ENCODE peak calls at places on chromosomes 13 and 19, in four cellular contexts. B, A, K and U are unnamed samples.

GRCh38 chr13:50358221-50358620 is 343.0 kb downstream of the KCNRG start:
- DNase-seq in A (no peak), B (no peak), K (no peak), U (no peak)

GRCh38 chr19:1105873-1106840 is 2.4 kb downstream of the GPX4 start:
- DNase-seq in A (no peak), K (no peak), B (no peak), U (no peak)

GRCh38 chr19:7877249-7877836 is 3.2 kb upstream of the PRR36 start:
- DNase-seq in B (no peak), K (no peak), A (no peak), U (no peak)

GRCh38 chr13:30061217-30061616 is 210.8 kb upstream of the UBL3 start:
- DNase-seq in K (no peak), A (no peak), B (no peak), U (no peak)

GRCh38 chr13:60392136-60392535 is 4.9 kb upstream of the TDRD3 start:
- DNase-seq in K (no peak), B (no peak), A (no peak), U (no peak)

GRCh38 chr19:10206226-10206873 is 11.6 kb upstream of the DNMT1 start:
- DNase-seq in A (no peak), K (no peak), B (no peak), U (no peak)

GRCh38 chr13:27313742-27314141 is 43.1 kb downstream of the RASL11A start:
- DNase-seq in B (no peak), A (no peak), K (no peak), U (no peak)

GRCh38 chr13:75263741-75264407 is 218.1 kb downstream of the TBC1D4 start:
- DNase-seq in B (no peak), A (peak), K (no peak), U (no peak)

GRCh38 chr13:69704311-69704710 is 403.3 kb upstream of the ATXN8OS start:
- DNase-seq in B (peak), A (no peak), K (no peak), U (no peak)

GRCh38 chr19:10662384-10663251 is 8.5 kb downstream of the ILF3 start:
- DNase-seq in B (no peak), A (no peak), K (no peak), U (no peak)

GRCh38 chr13:40692946-40693345 is 26.5 kb upstream of the FOXO1 start:
- DNase-seq in A (no peak), K (no peak), B (no peak), U (no peak)

GRCh38 chr13:25174304-25174703 is 2.2 kb upstream of the AMER2 start:
- DNase-seq in A (no peak), B (no peak), K (no peak), U (no peak)

GRCh38 chr19:18419699-18420460 is 682 bp downstream of the SSBP4 start:
- DNase-seq in A (no peak), B (no peak), K (no peak), U (no peak)

GRCh38 chr19:31263317-31263716 is 85.9 kb downstream of the TSHZ3 start:
- DNase-seq in A (no peak), K (peak), B (no peak), U (no peak)

GRCh38 chr19:44988896-44989563 is 12.2 kb upstream of the RELB start:
- DNase-seq in B (no peak), K (peak), A (no peak), U (no peak)

GRCh38 chr19:917323-918151 is at the start of gene KISS1R:
- DNase-seq in A (no peak), B (no peak), K (no peak), U (no peak)

GRCh38 chr19:1315470-1316166 is 29.9 kb downstream of the EFNA2 start:
- DNase-seq in K (no peak), B (no peak), A (no peak), U (no peak)

GRCh38 chr13:106385669-106386068 is 149.8 kb downstream of the EFNB2 start:
- DNase-seq in K (no peak), B (no peak), A (no peak), U (no peak)

GRCh38 chr13:97018029-97018819 is 23.9 kb upstream of the OXGR1 start:
- DNase-seq in K (no peak), A (no peak), B (no peak), U (no peak)

GRCh38 chr13:97346097-97346496 is 87.9 kb upstream of the RAP2A start:
- DNase-seq in A (no peak), K (no peak), B (no peak), U (no peak)

GRCh38 chr19:1221141-1221903 is 15.7 kb downstream of the STK11 start:
- DNase-seq in B (no peak), A (no peak), K (no peak), U (no peak)

GRCh38 chr13:110444226-110444653 is 117.3 kb downstream of the RAB20 start:
- DNase-seq in K (peak), A (no peak), B (no peak), U (no peak)

GRCh38 chr19:6198896-6199239 is 63.4 kb downstream of the ACSBG2 start:
- DNase-seq in B (no peak), K (no peak), A (no peak), U (no peak)

GRCh38 chr13:51026016-51026415 is 85.1 kb downstream of the C13orf42 start:
- DNase-seq in K (no peak), B (no peak), A (no peak), U (no peak)

GRCh38 chr13:63184693-63185092 is 1769.0 kb upstream of the PCDH20 start:
- DNase-seq in A (peak), B (peak), K (no peak), U (no peak)

GRCh38 chr13:25171517-25172302 is at the start of gene AMER2:
- DNase-seq in B (no peak), K (no peak), A (no peak), U (no peak)

GRCh38 chr19:29873801-29874575 is 62.2 kb downstream of the CCNE1 start:
- DNase-seq in K (no peak), A (no peak), B (no peak), U (no peak)

GRCh38 chr13:44241638-44242037 is 132.0 kb upstream of the SERP2 start:
- DNase-seq in B (no peak), K (peak), A (no peak), U (no peak)

GRCh38 chr19:49816616-49817015 is 1.5 kb upstream of the MED25 start:
- DNase-seq in B (no peak), A (no peak), K (no peak), U (no peak)

GRCh38 chr19:49811328-49811727 is 1.8 kb downstream of the FUZ start:
- DNase-seq in B (no peak), K (no peak), A (no peak), U (no peak)

GRCh38 chr19:49812452-49812996 is 568 bp downstream of the FUZ start:
- DNase-seq in B (no peak), K (peak), A (no peak), U (no peak)

GRCh38 chr19:49812997-49813861 is at the start of gene FUZ:
- DNase-seq in K (peak), B (peak), A (peak), U (peak)

GRCh38 chr19:49814010-49814409 is 918 bp upstream of the FUZ start:
- DNase-seq in A (no peak), K (no peak), B (no peak), U (no peak)
- H3K4me3 ChIP-seq in A (peak), K (no peak), B (no peak), U (no peak)

DNA sequence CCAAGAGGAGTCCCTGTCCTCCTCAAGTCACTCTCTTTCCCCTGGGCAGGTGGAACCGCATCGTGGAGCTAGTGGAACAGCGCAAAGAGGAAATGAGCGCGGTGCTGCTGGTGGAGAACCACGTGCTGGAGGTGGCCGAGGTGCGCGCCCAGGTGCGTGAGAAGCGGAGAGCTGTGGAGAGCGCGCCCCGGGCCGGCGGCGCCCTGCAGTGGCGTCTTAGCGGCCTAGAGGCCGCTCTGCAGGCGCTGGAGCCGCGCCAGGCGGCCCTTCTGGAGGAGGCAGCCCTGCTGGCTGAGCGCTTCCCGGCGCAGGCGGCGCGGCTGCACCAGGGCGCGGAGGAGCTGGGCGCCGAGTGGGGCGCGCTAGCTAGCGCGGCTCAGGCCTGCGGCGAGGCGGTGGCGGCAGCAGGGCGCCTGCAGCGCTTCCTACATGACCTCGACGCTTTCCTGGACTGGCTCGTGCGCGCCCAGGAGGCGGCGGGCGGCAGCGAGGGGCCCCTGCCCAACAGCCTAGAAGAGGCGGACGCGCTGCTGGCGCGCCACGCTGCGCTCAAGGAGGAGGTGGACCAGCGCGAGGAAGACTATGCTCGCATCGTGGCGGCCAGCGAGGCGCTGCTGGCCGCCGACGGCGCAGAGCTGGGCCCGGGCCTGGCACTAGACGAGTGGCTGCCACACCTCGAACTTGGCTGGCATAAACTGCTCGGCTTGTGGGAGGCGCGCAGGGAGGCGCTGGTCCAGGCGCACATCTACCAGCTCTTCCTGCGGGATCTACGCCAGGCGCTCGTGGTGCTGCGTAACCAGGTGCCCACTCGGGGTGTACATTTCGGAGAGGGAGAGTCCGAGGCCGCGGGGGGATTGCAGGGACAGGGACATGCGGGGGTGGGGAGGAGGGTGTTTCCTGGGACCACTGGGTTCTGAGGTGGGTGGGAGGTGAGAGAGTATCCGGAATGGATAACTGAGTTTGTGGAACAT is 52.8 kb downstream of the SPTBN4 start:
- DNase-seq in A (no peak), B (no peak), K (no peak), U (no peak)
- TF ChIP-seq CTCF in A (no peak), B (no peak), K (no peak), U (no peak)

GRCh38 chr19:21571316-21571715 is 65.9 kb downstream of the ZNF429 start:
- DNase-seq in K (no peak), A (no peak), B (no peak), U (no peak)

GRCh38 chr19:21569497-21569870 is 64.1 kb downstream of the ZNF429 start:
- DNase-seq in B (no peak), K (no peak), A (no peak), U (no peak)

GRCh38 chr19:21580101-21580500 is 74.7 kb downstream of the ZNF429 start:
- DNase-seq in B (no peak), A (no peak), K (no peak), U (no peak)

GRCh38 chr19:21568816-21569496 is 63.6 kb downstream of the ZNF429 start:
- DNase-seq in K (peak), B (peak), A (peak), U (no peak)

GRCh38 chr19:21574607-21575006 is 69.2 kb downstream of the ZNF429 start:
- DNase-seq in K (no peak), B (no peak), A (no peak), U (no peak)
- H3K4me3 ChIP-seq in K (no peak), B (no peak), A (no peak), U (no peak)

DNA sequence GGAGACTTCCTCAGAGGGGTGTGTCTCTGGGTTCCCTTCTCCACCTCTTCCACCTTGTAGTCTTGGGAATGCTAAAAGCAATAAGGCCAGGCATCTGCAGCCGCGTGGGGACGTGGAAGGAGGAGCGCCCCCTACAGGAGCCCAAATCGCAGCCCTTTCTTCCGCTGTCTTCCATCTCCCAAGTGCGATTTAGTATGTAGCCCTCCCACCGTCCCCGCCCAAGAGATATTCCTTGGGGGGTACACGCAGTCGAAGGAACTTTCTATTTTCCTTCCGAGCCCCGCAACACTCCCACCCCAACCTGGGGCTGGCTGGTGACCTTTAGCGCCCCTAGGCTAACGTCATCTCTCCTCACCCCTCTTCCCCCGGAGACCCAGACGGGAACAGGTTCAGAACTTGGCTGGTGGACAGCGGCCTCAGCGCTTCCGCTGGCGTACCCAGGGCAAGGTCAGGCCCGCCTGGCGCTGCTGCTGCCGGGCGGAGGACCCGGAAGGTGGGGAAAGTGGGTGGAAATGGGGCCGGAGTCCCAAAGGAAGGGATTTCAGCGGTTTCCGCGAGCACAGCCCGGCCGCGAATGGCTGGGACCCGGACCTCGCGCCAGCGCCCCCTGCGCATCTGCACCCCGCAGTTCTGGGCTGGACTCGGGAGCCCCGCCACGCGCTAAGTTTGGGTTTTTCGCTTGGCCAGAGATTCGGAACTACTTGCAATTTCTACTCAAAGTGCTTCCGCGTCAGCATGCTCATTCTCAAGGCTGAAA is 2.1 kb upstream of the PCDH8 start:
- DNase-seq in B (no peak), K (peak), A (no peak), U (no peak)
- TF ChIP-seq CTCF in B (no peak), K (no peak), A (peak), U (no peak)